ENCODE peak calls at places on chromosome 4, in ten cellular contexts. W is tibial nerve, M is A673, X is sigmoid colon, S is ovary, Q is heart left ventricle, V is MM.1S, L is testis, J is spleen, T is GM23338. K is an unnamed sample. For H3K4me1, the result is how much of the 10 kb centered on the place peaks cover.

GRCh38 chr4:169899295-169899694 is 126.9 kb downstream of the MFAP3L start:
- DNase-seq in W (no peak), M (peak), X (no peak), S (no peak), Q (no peak), V (no peak), L (no peak), J (no peak), T (no peak), K (no peak)

GRCh38 chr4:138461065-138461464 is 218.9 kb upstream of the SLC7A11 start:
- DNase-seq in W (no peak), M (no peak), X (no peak), S (no peak), Q (no peak), V (no peak), L (no peak), J (no peak), T (no peak), K (no peak)

GRCh38 chr4:30714408-30715031 is 5.6 kb upstream of the PCDH7 start:
- DNase-seq in W (peak), M (peak), X (no peak), S (peak), Q (no peak), V (peak), L (peak), J (no peak), T (peak), K (peak)

GRCh38 chr4:80324171-80324570 is 11.4 kb upstream of the CFAP299 start:
- DNase-seq in W (no peak), M (no peak), X (no peak), S (no peak), Q (no peak), V (no peak), L (no peak), J (no peak), T (no peak), K (no peak)

GRCh38 chr4:89295415-89295927 is 12.1 kb downstream of the GPRIN3 start:
- DNase-seq in W (no peak), M (no peak), X (no peak), S (no peak), Q (no peak), V (no peak), L (no peak), J (no peak), T (no peak), K (no peak)

GRCh38 chr4:79065262-79065661 is 126.0 kb upstream of the PAQR3 start:
- DNase-seq in W (peak), M (no peak), X (no peak), S (no peak), Q (no peak), V (peak), L (no peak), J (no peak), T (no peak), K (no peak)

GRCh38 chr4:56959064-56959463 is 18.3 kb downstream of the NOA1 start:
- DNase-seq in W (no peak), M (no peak), X (no peak), S (no peak), Q (no peak), V (no peak), L (no peak), J (no peak), T (no peak), K (no peak)

GRCh38 chr4:82792912-82793649 is 5.5 kb downstream of the SCD5 start:
- DNase-seq in W (no peak), M (no peak), X (no peak), S (no peak), Q (no peak), V (no peak), L (no peak), J (no peak), T (no peak), K (no peak)

GRCh38 chr4:44150091-44150576 is 298.5 kb downstream of the KCTD8 start:
- DNase-seq in W (no peak), M (no peak), X (no peak), S (no peak), Q (no peak), V (no peak), L (no peak), J (no peak), T (no peak), K (no peak)

GRCh38 chr4:152972821-152973613 is 36.9 kb downstream of the FHDC1 start:
- DNase-seq in W (no peak), M (no peak), X (no peak), S (no peak), Q (no peak), V (no peak), L (peak), J (peak), T (no peak), K (no peak)

GRCh38 chr4:128006592-128006991 is 41.4 kb downstream of the ABHD18 start:
- DNase-seq in W (no peak), M (no peak), X (no peak), S (no peak), Q (no peak), V (no peak), L (no peak), J (no peak), T (no peak), K (no peak)

GRCh38 chr4:82718067-82718935 is 80.3 kb downstream of the SCD5 start:
- DNase-seq in W (peak), M (no peak), X (peak), S (peak), Q (no peak), V (no peak), L (peak), J (no peak), T (no peak), K (no peak)

GRCh38 chr4:41216294-41217019 is 2.1 kb upstream of the APBB2 start:
- DNase-seq in W (peak), M (peak), X (peak), S (peak), Q (peak), V (peak), L (peak), J (peak), T (peak), K (peak)

GRCh38 chr4:54879576-54879975 is 221.8 kb downstream of the KIT start:
- DNase-seq in W (no peak), M (no peak), X (no peak), S (no peak), Q (no peak), V (no peak), L (no peak), J (no peak), T (no peak), K (no peak)

GRCh38 chr4:16250665-16251365 is 24.5 kb upstream of the TAPT1 start:
- DNase-seq in W (no peak), M (no peak), X (no peak), S (no peak), Q (no peak), V (no peak), L (no peak), J (no peak), T (peak), K (no peak)

GRCh38 chr4:114087596-114088230 is 108.3 kb upstream of the ARSJ start:
- DNase-seq in W (no peak), M (peak), X (no peak), S (no peak), Q (no peak), V (no peak), L (no peak), J (no peak), T (no peak), K (no peak)

GRCh38 chr4:152956650-152957436 is 20.7 kb downstream of the FHDC1 start:
- DNase-seq in W (no peak), M (no peak), X (no peak), S (no peak), Q (no peak), V (no peak), L (no peak), J (no peak), T (no peak), K (no peak)

GRCh38 chr4:173517781-173518371 is 12.2 kb downstream of the HAND2 start:
- DNase-seq in W (no peak), M (no peak), X (peak), S (no peak), Q (peak), V (no peak), L (no peak), J (no peak), T (peak), K (no peak)

GRCh38 chr4:176575141-176575731 is 217.5 kb downstream of the VEGFC start:
- DNase-seq in W (no peak), M (no peak), X (no peak), S (no peak), Q (no peak), V (no peak), L (no peak), J (no peak), T (no peak), K (no peak)

GRCh38 chr4:168794881-168795280 is 215.2 kb downstream of the CBR4 start:
- DNase-seq in W (no peak), M (no peak), X (no peak), S (no peak), Q (no peak), V (no peak), L (no peak), J (no peak), T (no peak), K (no peak)

GRCh38 chr4:168794092-168794707 is 215.9 kb downstream of the CBR4 start:
- DNase-seq in W (no peak), M (no peak), X (no peak), S (no peak), Q (no peak), V (no peak), L (no peak), J (no peak), T (no peak), K (no peak)

GRCh38 chr4:168790898-168791297 is 219.2 kb downstream of the CBR4 start:
- DNase-seq in W (no peak), M (no peak), X (no peak), S (no peak), Q (no peak), V (no peak), L (no peak), J (no peak), T (no peak), K (no peak)

GRCh38 chr4:168793542-168793941 is 216.5 kb downstream of the CBR4 start:
- DNase-seq in W (no peak), M (no peak), X (no peak), S (no peak), Q (no peak), V (no peak), L (no peak), J (no peak), T (no peak), K (no peak)

GRCh38 chr4:168791376-168791775 is 218.7 kb downstream of the CBR4 start:
- DNase-seq in W (no peak), M (no peak), X (no peak), S (no peak), Q (no peak), V (no peak), L (no peak), J (no peak), T (no peak), K (no peak)
- H3K27ac ChIP-seq in W (no peak), M (no peak), X (no peak), S (no peak), Q (no peak), V (no peak), L (no peak), J (no peak), T (no peak), K (no peak)

GRCh38 chr4:184439856-184440592 is 34.3 kb downstream of the IRF2 start:
- DNase-seq in W (no peak), M (no peak), X (no peak), S (no peak), Q (no peak), V (no peak), L (no peak), J (no peak), T (no peak), K (no peak)
- H3K4me1 ChIP-seq in W (half or more), M (under half), X (half or more), S (under half), Q (half or more), V (under half), L (under half), J (under half), T (half or more), K (under half)

GRCh38 chr4:2066571-2067445 is 7.7 kb downstream of the NAT8L start:
- DNase-seq in W (no peak), M (no peak), X (peak), S (no peak), Q (no peak), V (no peak), L (no peak), J (peak), T (no peak), K (no peak)
- H3K27ac ChIP-seq in W (peak), M (no peak), X (no peak), S (no peak), Q (no peak), V (no peak), L (no peak), J (no peak), T (no peak), K (no peak)

DNA sequence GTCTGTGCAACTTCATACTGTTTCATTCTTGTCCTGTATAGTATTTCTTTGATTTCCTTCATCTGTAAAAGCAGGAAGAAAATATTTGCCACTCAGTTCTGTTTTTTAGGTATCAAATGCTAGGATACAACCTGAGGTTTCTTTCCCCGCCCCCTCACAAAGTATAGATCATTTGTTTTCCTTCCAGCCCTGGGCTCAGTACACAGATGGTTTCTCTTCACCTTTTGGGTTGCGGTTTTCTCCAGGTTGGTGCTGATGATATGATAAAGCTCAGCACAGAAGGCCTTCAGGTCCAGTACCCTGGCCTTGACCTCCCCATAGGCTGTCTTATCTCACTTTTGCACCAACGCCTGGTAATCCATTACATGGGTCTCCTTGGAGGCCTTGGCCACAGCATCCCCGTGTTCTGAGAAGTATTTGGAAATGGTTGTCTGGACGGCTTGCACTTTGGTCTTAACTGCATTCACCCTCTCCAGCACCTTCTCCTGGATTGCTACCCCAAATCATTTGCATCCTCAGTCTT is 35.2 kb downstream of the PTTG2 start:
- DNase-seq in W (no peak), M (no peak), X (no peak), S (no peak), Q (no peak), V (peak), L (no peak), J (no peak), T (no peak), K (no peak)
- H3K4me1 ChIP-seq in W (under half), M (under half), X (half or more), S (under half), Q (half or more), V (under half), L (under half), J (under half), T (under half), K (half or more)

DNA sequence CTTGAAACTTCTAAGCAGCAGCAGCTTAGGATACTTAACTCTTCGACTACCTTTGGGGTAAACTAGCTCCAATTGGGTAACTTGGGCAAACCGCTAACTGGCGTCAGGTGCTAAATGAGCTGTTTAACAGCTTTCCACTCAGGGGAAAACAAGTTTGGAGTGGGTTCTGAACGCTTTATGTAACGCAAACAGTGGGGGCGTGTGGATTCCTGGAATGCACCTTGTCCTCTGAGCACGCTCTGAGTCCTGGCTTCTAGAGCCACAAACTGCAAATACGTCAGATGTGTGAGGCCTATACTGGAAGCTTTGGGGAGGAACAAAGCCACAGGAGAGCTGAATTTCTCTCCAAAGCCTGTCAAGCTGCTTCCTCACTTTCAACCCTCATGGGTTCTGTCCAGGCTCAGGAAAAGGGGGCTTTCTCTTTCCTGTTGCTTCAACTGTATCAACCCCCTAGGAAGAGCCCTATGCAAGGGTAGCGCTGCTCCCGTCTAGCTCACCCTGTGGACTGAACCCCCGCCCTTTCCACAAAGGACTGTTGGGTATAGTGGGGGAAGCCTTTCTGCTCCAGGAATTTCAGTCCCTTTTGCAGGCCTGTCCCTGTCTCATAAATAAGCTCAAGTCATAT is 4.5 kb upstream of the WDR1 start:
- DNase-seq in W (no peak), M (no peak), X (no peak), S (no peak), Q (no peak), V (no peak), L (no peak), J (no peak), T (no peak), K (no peak)
- H3K27ac ChIP-seq in W (no peak), M (no peak), X (no peak), S (no peak), Q (no peak), V (no peak), L (no peak), J (no peak), T (no peak), K (no peak)

K was measured in OCI-LY7.